ENCODE peak calls at places on chromosomes 7 and 10, in ten cellular contexts. One of them, this sample, is unnamed.

GRCh38 chr7:104983620-104984539 is 30.1 kb upstream of the KMT2E start:
- DNase-seq in esophagus squamous epithelium: peak; percentile 52
- DNase-seq in ovary: peak; percentile 87
- DNase-seq in A549: peak; percentile 92
- DNase-seq in H1: peak; percentile 87
- DNase-seq in prostate gland: peak; percentile 86
- DNase-seq in body of pancreas: peak; percentile 85
- DNase-seq in spleen: peak; percentile 98
- DNase-seq in adrenal gland: peak; percentile 86
- DNase-seq in transverse colon: peak; percentile 91
- DNase-seq in this sample: peak; percentile 85

GRCh38 chr7:104982773-104983619 is 31.0 kb upstream of the KMT2E start:
- DNase-seq in spleen: no peak
- DNase-seq in esophagus squamous epithelium: no peak
- DNase-seq in prostate gland: no peak
- DNase-seq in H1: no peak
- DNase-seq in A549: no peak
- DNase-seq in adrenal gland: no peak
- DNase-seq in transverse colon: no peak
- DNase-seq in ovary: no peak
- DNase-seq in body of pancreas: no peak
- DNase-seq in this sample: no peak

GRCh38 chr7:78020131-78020873 is 221.7 kb downstream of the PHTF2 start:
- DNase-seq in transverse colon: peak; percentile 63
- DNase-seq in adrenal gland: peak; percentile 70
- DNase-seq in prostate gland: peak; percentile 75
- DNase-seq in ovary: peak; percentile 62
- DNase-seq in H1: peak; percentile 54
- DNase-seq in esophagus squamous epithelium: no peak
- DNase-seq in A549: peak; percentile 79
- DNase-seq in spleen: no peak
- DNase-seq in body of pancreas: peak; percentile 68
- DNase-seq in this sample: peak; percentile 53

GRCh38 chr7:47091141-47091540 is 490.8 kb downstream of the TNS3 start:
- DNase-seq in esophagus squamous epithelium: no peak
- DNase-seq in ovary: no peak
- DNase-seq in A549: no peak
- DNase-seq in body of pancreas: no peak
- DNase-seq in prostate gland: no peak
- DNase-seq in adrenal gland: no peak
- DNase-seq in transverse colon: no peak
- DNase-seq in H1: no peak
- DNase-seq in spleen: no peak
- DNase-seq in this sample: no peak

GRCh38 chr10:102802920-102803534 is 34.2 kb downstream of the CYP17A1 start:
- DNase-seq in adrenal gland: no peak
- DNase-seq in ovary: peak; percentile 44
- DNase-seq in H1: no peak
- DNase-seq in esophagus squamous epithelium: no peak
- DNase-seq in body of pancreas: no peak
- DNase-seq in transverse colon: peak; percentile 29
- DNase-seq in prostate gland: no peak
- DNase-seq in A549: no peak
- DNase-seq in spleen: no peak
- DNase-seq in this sample: peak; percentile 70

GRCh38 chr7:155001756-155002410 is 1.0 kb downstream of the PAXIP1 start:
- DNase-seq in ovary: no peak
- DNase-seq in adrenal gland: peak; percentile 16
- DNase-seq in esophagus squamous epithelium: no peak
- DNase-seq in body of pancreas: no peak
- DNase-seq in H1: no peak
- DNase-seq in spleen: no peak
- DNase-seq in A549: peak; percentile 16
- DNase-seq in transverse colon: no peak
- DNase-seq in prostate gland: no peak
- DNase-seq in this sample: no peak

GRCh38 chr10:30782543-30783461 is 153.2 kb upstream of the LYZL2 start:
- DNase-seq in prostate gland: no peak
- DNase-seq in ovary: no peak
- DNase-seq in A549: no peak
- DNase-seq in esophagus squamous epithelium: no peak
- DNase-seq in body of pancreas: no peak
- DNase-seq in adrenal gland: no peak
- DNase-seq in transverse colon: no peak
- DNase-seq in H1: no peak
- DNase-seq in spleen: no peak
- DNase-seq in this sample: no peak

GRCh38 chr10:131706952-131707351 is 193.9 kb upstream of the PPP2R2D start:
- DNase-seq in adrenal gland: peak; percentile 1
- DNase-seq in spleen: peak; percentile 17
- DNase-seq in transverse colon: no peak
- DNase-seq in ovary: no peak
- DNase-seq in esophagus squamous epithelium: no peak
- DNase-seq in body of pancreas: no peak
- DNase-seq in H1: no peak
- DNase-seq in A549: no peak
- DNase-seq in prostate gland: no peak
- DNase-seq in this sample: peak; percentile 2

GRCh38 chr7:94022550-94022949 is 18.4 kb upstream of the BET1 start:
- DNase-seq in prostate gland: no peak
- DNase-seq in esophagus squamous epithelium: no peak
- DNase-seq in A549: no peak
- DNase-seq in adrenal gland: no peak
- DNase-seq in spleen: no peak
- DNase-seq in transverse colon: no peak
- DNase-seq in ovary: no peak
- DNase-seq in body of pancreas: no peak
- DNase-seq in H1: no peak
- DNase-seq in this sample: no peak

GRCh38 chr10:46217749-46218453 is 68.9 kb upstream of the ANTXRL start:
- DNase-seq in esophagus squamous epithelium: no peak
- DNase-seq in transverse colon: no peak
- DNase-seq in prostate gland: no peak
- DNase-seq in ovary: no peak
- DNase-seq in A549: no peak
- DNase-seq in H1: no peak
- DNase-seq in body of pancreas: no peak
- DNase-seq in spleen: peak; percentile 36
- DNase-seq in adrenal gland: no peak
- DNase-seq in this sample: no peak

GRCh38 chr10:72611783-72612182 is 14.1 kb downstream of the MICU1 start:
- DNase-seq in adrenal gland: no peak
- DNase-seq in prostate gland: no peak
- DNase-seq in esophagus squamous epithelium: no peak
- DNase-seq in spleen: no peak
- DNase-seq in A549: no peak
- DNase-seq in ovary: no peak
- DNase-seq in body of pancreas: no peak
- DNase-seq in H1: no peak
- DNase-seq in transverse colon: no peak
- DNase-seq in this sample: no peak

GRCh38 chr7:25856056-25856780 is 295.8 kb upstream of the NFE2L3 start:
- DNase-seq in A549: no peak
- DNase-seq in ovary: no peak
- DNase-seq in esophagus squamous epithelium: no peak
- DNase-seq in spleen: no peak
- DNase-seq in transverse colon: peak; percentile 35
- DNase-seq in body of pancreas: no peak
- DNase-seq in adrenal gland: no peak
- DNase-seq in H1: no peak
- DNase-seq in prostate gland: no peak
- DNase-seq in this sample: peak; percentile 65

GRCh38 chr10:124496150-124496549 is 34.5 kb downstream of the LHPP start:
- DNase-seq in body of pancreas: no peak
- DNase-seq in adrenal gland: no peak
- DNase-seq in prostate gland: no peak
- DNase-seq in transverse colon: no peak
- DNase-seq in esophagus squamous epithelium: no peak
- DNase-seq in H1: no peak
- DNase-seq in ovary: no peak
- DNase-seq in A549: no peak
- DNase-seq in spleen: peak; percentile 64
- DNase-seq in this sample: no peak

GRCh38 chr7:157253850-157254249 is 83.0 kb upstream of the DNAJB6 start:
- DNase-seq in transverse colon: peak; percentile 65
- DNase-seq in prostate gland: peak; percentile 90
- DNase-seq in ovary: no peak
- DNase-seq in H1: no peak
- DNase-seq in spleen: no peak
- DNase-seq in adrenal gland: peak; percentile 68
- DNase-seq in body of pancreas: peak; percentile 90
- DNase-seq in A549: peak; percentile 35
- DNase-seq in esophagus squamous epithelium: no peak
- DNase-seq in this sample: no peak

GRCh38 chr7:112789824-112790650 is at the start of gene TMEM168:
- DNase-seq in adrenal gland: peak; percentile 84
- DNase-seq in spleen: peak; percentile 97
- DNase-seq in body of pancreas: peak; percentile 71
- DNase-seq in A549: peak; percentile 88
- DNase-seq in H1: peak; percentile 87
- DNase-seq in esophagus squamous epithelium: no peak
- DNase-seq in ovary: peak; percentile 80
- DNase-seq in prostate gland: peak; percentile 76
- DNase-seq in transverse colon: peak; percentile 91
- DNase-seq in this sample: peak; percentile 58
- TF ChIP-seq POLR2A in adrenal gland: peak; percentile 55
- TF ChIP-seq POLR2A in spleen: no peak
- TF ChIP-seq POLR2A in body of pancreas: peak; percentile 78
- TF ChIP-seq POLR2A in A549: peak; percentile 74
- TF ChIP-seq POLR2A in H1: peak; percentile 90
- TF ChIP-seq POLR2A in esophagus squamous epithelium: no peak
- TF ChIP-seq POLR2A in ovary: no peak
- TF ChIP-seq POLR2A in prostate gland: peak; percentile 54
- TF ChIP-seq POLR2A in transverse colon: peak; percentile 76
- TF ChIP-seq POLR2A in this sample: no peak

GRCh38 chr7:43758029-43758860 is at the start of gene BLVRA:
- DNase-seq in esophagus squamous epithelium: no peak
- DNase-seq in H1: peak; percentile 85
- DNase-seq in spleen: peak; percentile 95
- DNase-seq in body of pancreas: peak; percentile 66
- DNase-seq in prostate gland: peak; percentile 65
- DNase-seq in ovary: peak; percentile 78
- DNase-seq in transverse colon: peak; percentile 72
- DNase-seq in adrenal gland: peak; percentile 74
- DNase-seq in A549: peak; percentile 38
- DNase-seq in this sample: peak; percentile 73

GRCh38 chr7:43757073-43757720 is 1.3 kb upstream of the BLVRA start:
- DNase-seq in body of pancreas: no peak
- DNase-seq in ovary: no peak
- DNase-seq in prostate gland: no peak
- DNase-seq in adrenal gland: no peak
- DNase-seq in esophagus squamous epithelium: no peak
- DNase-seq in A549: no peak
- DNase-seq in H1: no peak
- DNase-seq in spleen: no peak
- DNase-seq in transverse colon: no peak
- DNase-seq in this sample: no peak

GRCh38 chr7:43761382-43761781 is 2.9 kb downstream of the BLVRA start:
- DNase-seq in H1: no peak
- DNase-seq in esophagus squamous epithelium: no peak
- DNase-seq in A549: no peak
- DNase-seq in prostate gland: no peak
- DNase-seq in body of pancreas: no peak
- DNase-seq in spleen: no peak
- DNase-seq in adrenal gland: no peak
- DNase-seq in ovary: no peak
- DNase-seq in transverse colon: no peak
- DNase-seq in this sample: no peak

GRCh38 chr7:43756368-43757072 is 2.0 kb upstream of the BLVRA start:
- DNase-seq in ovary: no peak
- DNase-seq in spleen: no peak
- DNase-seq in esophagus squamous epithelium: no peak
- DNase-seq in H1: no peak
- DNase-seq in body of pancreas: no peak
- DNase-seq in A549: no peak
- DNase-seq in adrenal gland: no peak
- DNase-seq in transverse colon: no peak
- DNase-seq in prostate gland: no peak
- DNase-seq in this sample: no peak

GRCh38 chr7:43758861-43759683 is 592 bp downstream of the BLVRA start:
- DNase-seq in body of pancreas: peak; percentile 24
- DNase-seq in ovary: peak; percentile 57
- DNase-seq in adrenal gland: peak; percentile 26
- DNase-seq in A549: no peak
- DNase-seq in spleen: peak; percentile 88
- DNase-seq in transverse colon: peak; percentile 32
- DNase-seq in H1: peak; percentile 82
- DNase-seq in esophagus squamous epithelium: no peak
- DNase-seq in prostate gland: no peak
- DNase-seq in this sample: peak; percentile 49
- TF ChIP-seq POLR2A in body of pancreas: no peak
- TF ChIP-seq POLR2A in ovary: no peak
- TF ChIP-seq POLR2A in adrenal gland: peak; percentile 2
- TF ChIP-seq POLR2A in A549: no peak
- TF ChIP-seq POLR2A in spleen: no peak
- TF ChIP-seq POLR2A in transverse colon: no peak
- TF ChIP-seq POLR2A in H1: no peak
- TF ChIP-seq POLR2A in esophagus squamous epithelium: no peak
- TF ChIP-seq POLR2A in prostate gland: no peak
- TF ChIP-seq POLR2A in this sample: no peak

DNA sequence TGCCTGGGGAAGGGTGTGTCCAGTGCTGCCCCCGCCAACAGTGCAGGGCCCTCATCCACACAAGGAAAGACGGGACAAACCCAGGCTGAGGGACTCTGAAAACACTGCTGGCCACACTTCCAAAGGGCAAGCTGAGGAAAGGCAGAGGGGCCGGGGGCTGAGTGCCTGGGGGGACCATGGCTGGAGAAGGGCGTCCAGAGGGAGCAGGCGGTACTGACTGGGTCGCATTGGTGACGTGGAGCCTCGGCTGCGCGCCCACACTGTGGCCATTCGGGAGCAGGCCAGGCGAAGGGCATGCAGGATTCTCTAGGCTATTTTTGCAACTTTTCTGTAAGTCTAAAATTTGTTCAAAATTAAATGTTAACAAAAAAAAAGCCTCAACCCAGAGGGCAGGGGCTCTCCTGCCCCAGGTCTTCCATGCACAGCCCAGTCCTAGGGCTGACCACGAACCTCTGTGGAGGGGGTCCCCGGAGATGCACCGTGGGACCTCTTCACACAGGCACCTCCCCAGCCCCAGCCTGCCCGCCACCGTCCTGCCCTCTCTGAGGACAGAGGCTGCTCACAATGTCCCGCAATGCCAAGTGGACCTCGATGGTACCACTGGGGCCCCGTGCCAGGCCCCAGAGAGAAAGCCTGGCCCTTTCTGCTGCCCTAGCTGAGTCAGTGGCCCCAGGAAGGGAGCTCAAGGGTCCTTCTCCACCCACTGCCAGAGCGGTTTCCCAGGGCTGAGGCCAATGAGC is 10.4 kb downstream of the ADAM8 start:
- DNase-seq in prostate gland: no peak
- DNase-seq in esophagus squamous epithelium: no peak
- DNase-seq in adrenal gland: no peak
- DNase-seq in ovary: no peak
- DNase-seq in H1: no peak
- DNase-seq in body of pancreas: no peak
- DNase-seq in spleen: no peak
- DNase-seq in transverse colon: no peak
- DNase-seq in A549: no peak
- DNase-seq in this sample: no peak
- TF ChIP-seq POLR2A in prostate gland: no peak
- TF ChIP-seq POLR2A in esophagus squamous epithelium: no peak
- TF ChIP-seq POLR2A in adrenal gland: no peak
- TF ChIP-seq POLR2A in ovary: no peak
- TF ChIP-seq POLR2A in H1: no peak
- TF ChIP-seq POLR2A in body of pancreas: no peak
- TF ChIP-seq POLR2A in spleen: no peak
- TF ChIP-seq POLR2A in transverse colon: no peak
- TF ChIP-seq POLR2A in A549: no peak
- TF ChIP-seq POLR2A in this sample: no peak

GRCh38 chr10:86755740-86756510 is 494 bp upstream of the BMPR1A start:
- DNase-seq in esophagus squamous epithelium: no peak
- DNase-seq in H1: peak; percentile 97
- DNase-seq in ovary: peak; percentile 79
- DNase-seq in A549: peak; percentile 83
- DNase-seq in adrenal gland: peak; percentile 80
- DNase-seq in body of pancreas: peak; percentile 91
- DNase-seq in prostate gland: peak; percentile 61
- DNase-seq in transverse colon: peak; percentile 93
- DNase-seq in spleen: peak; percentile 94
- DNase-seq in this sample: peak; percentile 94
- TF ChIP-seq POLR2A in esophagus squamous epithelium: no peak
- TF ChIP-seq POLR2A in H1: peak; percentile 87
- TF ChIP-seq POLR2A in ovary: peak; percentile 77
- TF ChIP-seq POLR2A in A549: peak; percentile 82
- TF ChIP-seq POLR2A in adrenal gland: peak; percentile 90
- TF ChIP-seq POLR2A in body of pancreas: peak; percentile 97
- TF ChIP-seq POLR2A in prostate gland: peak; percentile 61
- TF ChIP-seq POLR2A in transverse colon: peak; percentile 84
- TF ChIP-seq POLR2A in spleen: no peak
- TF ChIP-seq POLR2A in this sample: peak; percentile 92

This sample was measured in uterus.